ENCODE peak calls at places on chromosomes 3 and 15, in five cellular contexts. Z is lower lobe of right lung, G is RWPE1, C is PC-3, H is HCT116. E is an unnamed sample.

GRCh38 chr3:3778216-3778615 is 21.0 kb upstream of the LRRN1 start:
- DNase-seq in Z (no peak), G (no peak), C (no peak), H (no peak), E (no peak)

GRCh38 chr3:4380013-4380412 is 76.8 kb downstream of the SETMAR start:
- DNase-seq in Z (no peak), G (no peak), C (no peak), H (no peak), E (no peak)

GRCh38 chr3:172156309-172156998 is 117.1 kb downstream of the FNDC3B start:
- DNase-seq in Z (peak; percentile 66), G (peak; percentile 77), C (no peak), H (peak; percentile 64), E (no peak)

GRCh38 chr3:157135671-157136396 is 24.1 kb downstream of the CCNL1 start:
- DNase-seq in Z (no peak), G (no peak), C (peak; percentile 85), H (no peak), E (no peak)

GRCh38 chr3:71873093-71873611 is 88.2 kb upstream of the PROK2 start:
- DNase-seq in Z (no peak), G (no peak), C (no peak), H (no peak), E (no peak)

GRCh38 chr15:50945725-50946124 is 37.2 kb downstream of the AP4E1 start:
- DNase-seq in Z (no peak), G (no peak), C (peak; percentile 34), H (no peak), E (no peak)

GRCh38 chr15:75791337-75791713 is 51.9 kb upstream of the UBE2Q2 start:
- DNase-seq in Z (no peak), G (no peak), C (no peak), H (no peak), E (no peak)

GRCh38 chr3:27591811-27592210 is 107.6 kb upstream of the SLC4A7 start:
- DNase-seq in Z (no peak), G (no peak), C (no peak), H (no peak), E (no peak)

GRCh38 chr3:46396129-46396528 is 10.7 kb downstream of the CCR5AS start:
- DNase-seq in Z (peak; percentile 55), G (no peak), C (no peak), H (no peak), E (no peak)

GRCh38 chr3:35596611-35597010 is 42.7 kb upstream of the ARPP21 start:
- DNase-seq in Z (no peak), G (no peak), C (no peak), H (no peak), E (no peak)

GRCh38 chr3:9866639-9867038 is 13.4 kb downstream of the CIDEC start:
- DNase-seq in Z (peak; percentile 70), G (no peak), C (no peak), H (no peak), E (no peak)

GRCh38 chr15:72599855-72600464 is 54.5 kb upstream of the GOLGA6B start:
- DNase-seq in Z (no peak), G (peak; percentile 56), C (peak; percentile 67), H (peak; percentile 47), E (peak; percentile 20)

GRCh38 chr3:114508976-114509375 is 215.1 kb downstream of the TIGIT start:
- DNase-seq in Z (no peak), G (no peak), C (no peak), H (no peak), E (no peak)

GRCh38 chr3:48797626-48798025 is 50.0 kb downstream of the PRKAR2A start:
- DNase-seq in Z (no peak), G (no peak), C (peak; percentile 58), H (no peak), E (no peak)

GRCh38 chr3:129063841-129064482 is 3.4 kb downstream of the GP9 start:
- DNase-seq in Z (peak; percentile 30), G (no peak), C (no peak), H (no peak), E (no peak)

GRCh38 chr3:21672303-21672702 is 78.7 kb downstream of the ZNF385D start:
- DNase-seq in Z (no peak), G (peak; percentile 0), C (peak; percentile 94), H (no peak), E (no peak)

GRCh38 chr15:76382987-76383728 is 46.6 kb downstream of the ISL2 start:
- DNase-seq in Z (no peak), G (no peak), C (no peak), H (no peak), E (no peak)

GRCh38 chr3:73512095-73512494 is 112.6 kb downstream of the PDZRN3 start:
- DNase-seq in Z (no peak), G (no peak), C (no peak), H (no peak), E (no peak)

GRCh38 chr3:171420667-171421066 is 39.5 kb downstream of the TNIK start:
- DNase-seq in Z (no peak), G (no peak), C (no peak), H (no peak), E (no peak)

GRCh38 chr15:78178056-78178455 is 28.9 kb downstream of the IDH3A start:
- DNase-seq in Z (no peak), G (no peak), C (no peak), H (no peak), E (no peak)

GRCh38 chr3:10437995-10438901 is 67.1 kb downstream of the ATP2B2 start:
- DNase-seq in Z (no peak), G (no peak), C (no peak), H (no peak), E (no peak)

GRCh38 chr3:151925419-151925818 is 52.0 kb downstream of the SUCNR1 start:
- DNase-seq in Z (no peak), G (no peak), C (peak; percentile 54), H (no peak), E (no peak)

GRCh38 chr15:58549780-58550064 is 117.9 kb downstream of the LIPC start:
- DNase-seq in Z (no peak), G (no peak), C (no peak), H (no peak), E (no peak)

GRCh38 chr3:155664922-155665695 is 79.8 kb downstream of the PLCH1 start:
- DNase-seq in Z (no peak), G (no peak), C (peak; percentile 88), H (peak; percentile 38), E (peak; percentile 82)

GRCh38 chr3:61796088-61796680 is 234.8 kb downstream of the PTPRG start:
- DNase-seq in Z (no peak), G (no peak), C (no peak), H (no peak), E (no peak)

GRCh38 chr3:188052229-188052965 is 101.6 kb upstream of the LPP start:
- DNase-seq in Z (peak; percentile 56), G (no peak), C (no peak), H (no peak), E (no peak)

GRCh38 chr3:89617706-89618105 is 510.3 kb downstream of the EPHA3 start:
- DNase-seq in Z (no peak), G (no peak), C (no peak), H (no peak), E (no peak)

GRCh38 chr15:65851981-65852380 is 17.3 kb upstream of the RAB11A start:
- DNase-seq in Z (no peak), G (no peak), C (no peak), H (no peak), E (no peak)

GRCh38 chr15:65846120-65846519 is 23.2 kb upstream of the RAB11A start:
- DNase-seq in Z (no peak), G (no peak), C (no peak), H (no peak), E (no peak)

DNA sequence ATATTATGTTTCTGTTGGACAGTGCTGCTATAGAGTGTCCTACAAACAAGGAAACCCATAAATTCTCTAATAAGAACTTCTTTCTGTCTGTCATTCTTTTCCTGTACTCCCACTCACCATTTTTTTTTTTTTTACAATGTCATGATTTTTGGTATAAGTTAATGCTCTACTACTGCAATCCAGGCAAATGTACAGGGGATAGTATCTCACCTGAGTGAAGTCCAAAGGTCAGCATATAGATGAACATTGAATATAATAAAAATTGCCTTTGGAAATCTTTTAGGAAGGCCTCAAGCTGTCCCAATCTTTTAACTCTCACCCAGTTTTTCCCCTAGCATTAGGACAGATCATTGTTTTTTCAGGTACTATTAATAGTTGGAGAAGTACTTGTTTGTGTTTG is 21.3 kb upstream of the RAB11A start:
- DNase-seq in Z (no peak), G (no peak), C (no peak), H (no peak), E (no peak)
- H3K27ac ChIP-seq in Z (no peak overlapping the region), G (no peak overlapping the region), C (no peak overlapping the region), H (no peak overlapping the region), E (no peak overlapping the region)

DNA sequence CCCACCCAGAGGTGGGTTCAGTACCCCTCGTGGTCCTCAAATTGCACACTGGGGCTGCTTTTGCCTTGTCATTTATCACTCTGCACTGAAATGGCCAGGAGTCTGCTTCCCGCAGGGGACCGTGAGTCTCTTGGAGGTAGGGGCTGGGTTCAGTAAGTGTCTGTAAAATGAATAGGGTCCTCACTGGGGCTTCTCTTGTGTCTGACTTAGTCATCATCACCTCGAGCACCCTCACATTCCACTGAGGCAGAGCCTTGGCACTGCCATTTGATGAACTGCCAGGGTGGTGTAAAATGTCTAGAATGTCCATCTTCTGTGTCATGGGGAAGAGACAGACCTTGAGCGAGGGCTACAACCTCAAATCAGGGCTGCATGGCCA is 61.0 kb upstream of the RYK start:
- DNase-seq in Z (no peak), G (no peak), C (no peak), H (no peak), E (no peak)
- H3K27ac ChIP-seq in Z (peak overlapping the region; percentile 96), G (peak overlapping the region; percentile 83), C (no peak overlapping the region), H (peak overlapping the region; percentile 72), E (no peak overlapping the region)

GRCh38 chr15:31378363-31378903 is 51.8 kb downstream of the KLF13 start:
- DNase-seq in Z (no peak), G (no peak), C (no peak), H (no peak), E (no peak)
- H3K27ac ChIP-seq in Z (no peak overlapping the region), G (peak overlapping the region; percentile 54), C (no peak overlapping the region), H (no peak overlapping the region), E (no peak overlapping the region)

DNA sequence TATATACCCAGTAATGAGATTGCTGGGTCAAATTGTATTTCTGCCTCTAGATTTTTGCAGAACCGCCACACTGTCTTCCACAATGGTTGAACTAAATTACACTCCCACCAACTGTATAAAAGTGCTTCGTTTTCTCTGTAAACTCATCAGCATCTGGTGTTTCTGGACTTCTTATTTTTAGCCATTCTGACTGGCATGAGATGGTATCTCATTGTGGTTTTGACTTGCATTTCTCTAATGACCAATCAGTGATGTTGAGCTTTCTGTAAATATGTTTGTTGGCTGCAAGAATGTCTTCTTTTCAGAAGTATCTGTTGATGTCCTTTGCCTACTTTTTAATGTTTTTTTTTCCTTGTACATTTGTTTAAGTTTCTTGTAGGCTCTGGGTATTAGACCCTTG is 182.9 kb upstream of the TRIM42 start:
- DNase-seq in Z (no peak), G (no peak), C (no peak), H (no peak), E (no peak)
- H3K27ac ChIP-seq in Z (no peak overlapping the region), G (no peak overlapping the region), C (no peak overlapping the region), H (no peak overlapping the region), E (no peak overlapping the region)

GRCh38 chr15:45731331-45731730 is 96.5 kb downstream of the SQOR start:
- DNase-seq in Z (no peak), G (no peak), C (no peak), H (no peak), E (no peak)
- H3K27ac ChIP-seq in Z (no peak overlapping the region), G (no peak overlapping the region), C (no peak overlapping the region), H (no peak overlapping the region), E (no peak overlapping the region)

DNA sequence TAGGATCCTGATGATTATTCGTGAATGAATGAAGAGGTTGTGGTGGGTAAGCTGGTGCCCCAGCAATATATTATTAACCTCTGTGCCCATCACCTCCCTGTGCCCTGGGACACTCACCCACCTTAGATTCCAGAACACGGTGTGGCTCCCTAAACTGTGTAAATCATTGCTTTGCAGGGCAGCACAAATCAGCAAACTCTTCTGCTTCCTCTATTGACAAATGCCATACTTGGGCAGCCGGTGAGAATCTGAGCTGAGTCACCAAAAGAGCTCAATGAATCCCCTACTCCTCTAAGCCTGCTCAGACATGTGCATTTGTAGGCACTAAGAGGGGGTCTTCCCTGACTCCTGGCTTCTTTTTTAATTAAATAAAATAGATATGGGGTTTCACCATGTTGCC is 15.7 kb downstream of the UQCC5 start:
- DNase-seq in Z (no peak), G (no peak), C (no peak), H (no peak), E (no peak)
- H3K27ac ChIP-seq in Z (no peak overlapping the region), G (no peak overlapping the region), C (no peak overlapping the region), H (no peak overlapping the region), E (no peak overlapping the region)